ENCODE peak calls at places on chromosomes 6 and 20, in nine cellular contexts. F is HepG2, Q is choroid plexus epithelial cell, E is fibroblast of lung, J is bronchial epithelial cell, Y is stomach, C is ovary, P is BJ, O is AG09309. W is an unnamed sample.

GRCh38 chr6:17103715-17104114 is 1.9 kb downstream of the STMND1 start:
- DNase-seq in F (no peak), Q (peak), E (no peak), J (no peak), Y (no peak), C (no peak), P (no peak), O (no peak), W (no peak)

GRCh38 chr6:35343835-35344550 is 1.6 kb downstream of the PPARD start:
- DNase-seq in F (no peak), Q (peak), E (peak), J (no peak), Y (no peak), C (no peak), P (no peak), O (no peak), W (no peak)

GRCh38 chr6:134826889-134827737 is 122.8 kb downstream of the ALDH8A1 start:
- DNase-seq in F (no peak), Q (peak), E (peak), J (peak), Y (peak), C (peak), P (peak), O (peak), W (no peak)

GRCh38 chr20:63217706-63218105 is 1.8 kb upstream of the YTHDF1 start:
- DNase-seq in F (peak), Q (no peak), E (no peak), J (no peak), Y (no peak), C (peak), P (no peak), O (no peak), W (no peak)

GRCh38 chr6:46502486-46503119 is 11.4 kb upstream of the RCAN2 start:
- DNase-seq in F (no peak), Q (no peak), E (no peak), J (no peak), Y (no peak), C (no peak), P (no peak), O (no peak), W (no peak)

GRCh38 chr20:5356921-5357320 is 40.2 kb upstream of the PROKR2 start:
- DNase-seq in F (no peak), Q (no peak), E (no peak), J (no peak), Y (no peak), C (no peak), P (no peak), O (no peak), W (no peak)

GRCh38 chr6:5990776-5991175 is 15.9 kb downstream of the NRN1 start:
- DNase-seq in F (no peak), Q (no peak), E (no peak), J (no peak), Y (no peak), C (no peak), P (no peak), O (no peak), W (no peak)

GRCh38 chr6:101114703-101115102 is 233.6 kb upstream of the ASCC3 start:
- DNase-seq in F (peak), Q (peak), E (peak), J (peak), Y (no peak), C (no peak), P (no peak), O (no peak), W (peak)

GRCh38 chr20:34181484-34181883 is 59.7 kb upstream of the ASIP start:
- DNase-seq in F (no peak), Q (no peak), E (no peak), J (no peak), Y (no peak), C (no peak), P (no peak), O (no peak), W (no peak)

GRCh38 chr6:156729248-156729647 is 47.9 kb upstream of the ARID1B start:
- DNase-seq in F (no peak), Q (peak), E (peak), J (peak), Y (no peak), C (no peak), P (peak), O (peak), W (no peak)

GRCh38 chr6:134938896-134939295 is 11.0 kb downstream of the ALDH8A1 start:
- DNase-seq in F (no peak), Q (no peak), E (peak), J (peak), Y (no peak), C (no peak), P (no peak), O (no peak), W (no peak)

GRCh38 chr6:130853555-130854183 is 26.5 kb downstream of the SMLR1 start:
- DNase-seq in F (peak), Q (peak), E (peak), J (peak), Y (no peak), C (no peak), P (peak), O (no peak), W (no peak)

GRCh38 chr6:74879234-74879633 is 326.6 kb downstream of the COL12A1 start:
- DNase-seq in F (no peak), Q (peak), E (peak), J (peak), Y (no peak), C (no peak), P (peak), O (peak), W (peak)

GRCh38 chr6:114096553-114097172 is 125.7 kb upstream of the HDAC2 start:
- DNase-seq in F (peak), Q (peak), E (peak), J (peak), Y (no peak), C (no peak), P (no peak), O (no peak), W (no peak)
- TF ChIP-seq CTCF in F (peak), Q (peak), E (peak), J (peak), Y (peak), C (no peak), P (peak), O (peak), W (peak)

GRCh38 chr20:48682529-48683385 is 145.0 kb downstream of the PREX1 start:
- DNase-seq in F (peak), Q (peak), E (peak), J (peak), Y (peak), C (peak), P (peak), O (peak), W (peak)
- H3K4me3 ChIP-seq in F (no peak), Q (no peak), E (no peak), J (no peak), Y (no peak), C (no peak), P (no peak), O (no peak), W (peak)

GRCh38 chr6:21586300-21586699 is 7.3 kb upstream of the SOX4 start:
- DNase-seq in F (no peak), Q (no peak), E (no peak), J (no peak), Y (no peak), C (no peak), P (no peak), O (no peak), W (no peak)

GRCh38 chr6:21586760-21587181 is 6.8 kb upstream of the SOX4 start:
- DNase-seq in F (no peak), Q (peak), E (no peak), J (no peak), Y (peak), C (no peak), P (no peak), O (no peak), W (no peak)

GRCh38 chr6:21587182-21587924 is 6.2 kb upstream of the SOX4 start:
- DNase-seq in F (peak), Q (peak), E (peak), J (peak), Y (peak), C (peak), P (no peak), O (no peak), W (no peak)

GRCh38 chr6:21588812-21589811 is 4.4 kb upstream of the SOX4 start:
- DNase-seq in F (peak), Q (peak), E (peak), J (peak), Y (peak), C (peak), P (peak), O (no peak), W (peak)

DNA sequence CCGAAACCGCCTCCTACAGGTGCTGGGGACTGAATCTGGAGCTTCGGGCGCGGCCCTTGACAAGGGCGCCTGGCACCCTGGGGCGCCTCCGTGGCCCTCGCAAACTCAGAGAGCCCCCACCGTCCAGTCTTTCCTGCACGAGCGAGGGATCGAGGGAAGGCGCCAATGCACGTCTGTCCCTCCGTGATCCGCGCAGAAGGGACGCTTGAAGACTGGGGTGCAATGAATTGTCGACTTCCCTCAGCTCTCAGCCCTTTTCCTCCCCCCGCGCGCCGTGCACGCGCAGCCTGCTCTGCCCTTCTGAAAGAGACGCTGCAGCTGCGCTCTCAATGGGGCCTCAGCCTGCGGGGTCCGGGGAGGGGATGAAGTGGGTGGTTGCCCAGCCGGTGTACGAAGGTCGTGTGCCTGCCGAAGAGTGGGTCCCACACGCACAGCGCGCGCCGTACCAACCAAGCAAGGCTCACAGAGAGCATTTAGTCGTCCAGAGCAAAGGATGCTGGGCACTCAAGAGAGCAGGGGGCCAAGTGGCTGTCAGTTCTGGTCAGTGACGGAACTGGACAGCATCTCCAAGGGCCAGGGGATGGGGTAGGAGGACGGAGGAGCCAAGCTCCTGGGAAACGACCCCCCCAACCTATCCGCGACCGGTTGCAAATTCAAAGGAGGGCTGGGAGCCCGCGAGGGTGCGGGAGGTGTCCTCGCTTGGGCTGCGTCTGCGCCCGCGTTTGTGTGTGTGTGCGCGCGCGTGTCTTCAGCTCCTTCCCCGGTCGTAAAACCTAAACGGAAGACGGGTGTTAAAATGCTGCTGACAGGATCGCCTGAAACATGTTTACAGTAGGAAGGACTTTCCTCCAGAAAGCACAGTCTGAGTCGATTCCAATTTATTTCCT is 5.4 kb upstream of the SOX4 start:
- DNase-seq in F (peak), Q (peak), E (peak), J (no peak), Y (peak), C (peak), P (no peak), O (no peak), W (no peak)
- TF ChIP-seq CTCF in F (no peak), Q (no peak), E (no peak), J (peak), Y (no peak), C (no peak), P (no peak), O (no peak), W (no peak)

DNA sequence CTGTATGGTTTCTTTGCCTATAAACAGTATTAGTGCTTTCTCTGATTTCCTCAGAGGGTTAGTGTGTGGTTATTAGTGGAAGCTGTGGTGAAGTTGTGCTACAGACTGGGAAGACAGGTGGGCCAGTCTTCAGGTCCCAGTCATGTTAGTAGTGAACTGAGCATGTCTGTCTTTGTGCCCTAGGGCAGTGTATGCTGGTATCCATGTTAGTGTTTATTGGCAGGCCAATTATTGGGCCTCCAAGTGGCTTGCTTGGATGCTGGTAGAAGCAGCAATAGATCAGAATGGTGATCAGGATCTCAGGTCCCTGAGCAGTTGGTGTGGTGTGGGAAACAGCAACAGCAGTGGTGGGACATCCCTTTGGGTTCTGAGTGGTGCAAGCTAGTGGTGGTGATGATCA is 137.6 kb downstream of the OTOR start:
- DNase-seq in F (no peak), Q (no peak), E (no peak), J (no peak), Y (no peak), C (no peak), P (no peak), O (no peak), W (no peak)
- H3K4me3 ChIP-seq in F (no peak), Q (no peak), E (no peak), J (no peak), Y (no peak), C (no peak), P (no peak), O (no peak), W (no peak)

GRCh38 chr6:28399370-28400121 is at the start of gene ZSCAN12:
- DNase-seq in F (peak), Q (peak), E (peak), J (peak), Y (peak), C (peak), P (no peak), O (peak), W (no peak)

GRCh38 chr6:28390688-28391087 is 8.9 kb downstream of the ZSCAN12 start:
- DNase-seq in F (no peak), Q (no peak), E (no peak), J (no peak), Y (no peak), C (no peak), P (no peak), O (no peak), W (no peak)

GRCh38 chr6:28395918-28396317 is 3.6 kb downstream of the ZSCAN12 start:
- DNase-seq in F (no peak), Q (no peak), E (no peak), J (no peak), Y (no peak), C (no peak), P (no peak), O (no peak), W (no peak)

GRCh38 chr6:28400122-28400451 is 540 bp upstream of the ZSCAN12 start:
- DNase-seq in F (no peak), Q (no peak), E (no peak), J (no peak), Y (no peak), C (no peak), P (no peak), O (no peak), W (no peak)

DNA sequence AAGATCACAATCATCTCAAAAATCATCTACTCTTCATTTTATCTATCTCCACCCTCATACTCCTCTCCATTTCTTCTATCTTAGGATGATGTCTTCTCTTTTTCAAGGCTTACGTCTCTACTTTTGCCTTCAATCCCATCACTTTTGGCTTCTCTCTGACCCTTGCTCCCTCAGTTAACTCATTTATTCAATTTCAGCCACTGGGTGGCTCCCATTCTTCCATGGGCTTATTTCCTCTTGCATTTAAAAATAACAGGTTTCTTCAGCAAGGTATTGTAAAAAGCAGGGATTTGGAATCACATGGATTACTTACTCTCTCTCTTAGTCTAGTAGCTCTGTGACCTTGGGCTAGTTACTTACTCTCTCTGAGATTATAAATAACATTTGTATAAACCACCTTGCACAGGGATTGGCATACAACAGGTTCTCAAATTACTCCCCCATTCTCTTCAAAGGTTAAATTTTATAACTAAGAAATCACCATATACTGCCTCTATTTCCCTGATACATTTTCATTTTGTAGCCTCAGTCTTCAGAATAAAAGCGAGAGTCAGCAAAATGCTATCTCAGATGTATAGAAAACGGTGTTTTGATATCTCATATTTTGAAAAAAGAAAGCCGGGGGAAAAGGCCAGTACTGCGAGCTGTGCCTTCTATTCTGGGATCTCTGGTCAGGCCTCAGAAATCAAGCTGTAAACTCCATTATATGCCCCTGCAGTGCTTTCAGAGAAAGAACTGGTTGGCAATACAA is 5.5 kb downstream of the ZSCAN12 start:
- DNase-seq in F (peak), Q (peak), E (no peak), J (no peak), Y (no peak), C (no peak), P (no peak), O (no peak), W (no peak)
- TF ChIP-seq CTCF in F (peak), Q (peak), E (peak), J (peak), Y (no peak), C (no peak), P (peak), O (peak), W (peak)

GRCh38 chr6:113854531-113855499 is 2.3 kb upstream of the MARCKS start:
- DNase-seq in F (peak), Q (peak), E (peak), J (no peak), Y (peak), C (peak), P (no peak), O (peak), W (no peak)
- H3K4me3 ChIP-seq in F (peak), Q (peak), E (peak), J (peak), Y (peak), C (peak), P (peak), O (peak), W (peak)

GRCh38 chr6:53731906-53732636 is 62.7 kb upstream of the LRRC1 start:
- DNase-seq in F (no peak), Q (peak), E (peak), J (no peak), Y (no peak), C (no peak), P (no peak), O (no peak), W (no peak)

GRCh38 chr6:53737746-53738145 is 57.1 kb upstream of the LRRC1 start:
- DNase-seq in F (peak), Q (no peak), E (no peak), J (peak), Y (no peak), C (no peak), P (no peak), O (no peak), W (no peak)

GRCh38 chr6:53735896-53736295 is 58.9 kb upstream of the LRRC1 start:
- DNase-seq in F (no peak), Q (no peak), E (no peak), J (no peak), Y (no peak), C (no peak), P (no peak), O (no peak), W (no peak)

GRCh38 chr6:53730767-53731166 is 64.0 kb upstream of the LRRC1 start:
- DNase-seq in F (no peak), Q (no peak), E (no peak), J (no peak), Y (no peak), C (no peak), P (no peak), O (no peak), W (no peak)

GRCh38 chr6:53734473-53735299 is 60.1 kb upstream of the LRRC1 start:
- DNase-seq in F (peak), Q (peak), E (peak), J (peak), Y (peak), C (no peak), P (peak), O (peak), W (peak)
- TF ChIP-seq CTCF in F (peak), Q (peak), E (no peak), J (peak), Y (no peak), C (no peak), P (peak), O (peak), W (peak)

GRCh38 chr6:106520711-106521367 is 108.5 kb downstream of the RTN4IP1 start:
- DNase-seq in F (no peak), Q (no peak), E (no peak), J (no peak), Y (peak), C (no peak), P (no peak), O (no peak), W (no peak)
- H3K4me3 ChIP-seq in F (no peak), Q (no peak), E (no peak), J (no peak), Y (no peak), C (no peak), P (no peak), O (no peak), W (no peak)